ENCODE peak calls at places on chromosomes 1 and 21, in five cellular contexts. X, E, H, T and Z are unnamed samples.

GRCh38 chr1:87061742-87062156 is 147.3 kb downstream of the HS2ST1 start:
- DNase-seq in X (peak), E (no peak), T (no peak), H (no peak), Z (no peak)

GRCh38 chr1:30719406-30720270 is 3.7 kb downstream of the MATN1 start:
- DNase-seq in E (no peak), T (no peak), X (no peak), H (no peak), Z (no peak)

GRCh38 chr21:46393941-46394818 is 64.5 kb upstream of the DIP2A start:
- DNase-seq in H (no peak), T (no peak), E (no peak), X (no peak), Z (no peak)

GRCh38 chr1:214276786-214277185 is 4.2 kb upstream of the SMYD2 start:
- DNase-seq in T (no peak), E (no peak), X (no peak), H (no peak), Z (no peak)

GRCh38 chr1:92479587-92479986 is 7.1 kb downstream of the GFI1 start:
- DNase-seq in X (no peak), H (no peak), E (no peak), T (no peak), Z (no peak)

GRCh38 chr1:32179193-32179442 is 357 bp upstream of the TXLNA start:
- DNase-seq in E (no peak), X (no peak), H (no peak), T (no peak), Z (no peak)

GRCh38 chr1:163692266-163692665 is 370.5 kb downstream of the NUF2 start:
- DNase-seq in E (no peak), T (no peak), H (no peak), X (no peak), Z (no peak)

GRCh38 chr1:14263207-14263606 is 335.3 kb upstream of the KAZN start:
- DNase-seq in H (no peak), E (no peak), X (no peak), T (no peak), Z (no peak)

GRCh38 chr1:70003509-70003908 is 201.9 kb downstream of the LRRC40 start:
- DNase-seq in X (no peak), E (no peak), H (no peak), T (no peak), Z (no peak)

GRCh38 chr21:43277481-43278351 is 108.9 kb downstream of the CRYAA start:
- DNase-seq in H (no peak), X (no peak), E (no peak), T (no peak), Z (no peak)

GRCh38 chr1:224506141-224506814 is 71.7 kb upstream of the WDR26 start:
- DNase-seq in T (no peak), X (no peak), H (no peak), E (no peak), Z (no peak)

GRCh38 chr1:53554592-53555305 is 95.5 kb downstream of the DMRTB1 start:
- DNase-seq in X (no peak), H (no peak), T (no peak), E (no peak), Z (no peak)

GRCh38 chr21:34730194-34730593 is 61.4 kb downstream of the CLIC6 start:
- DNase-seq in T (no peak), H (no peak), E (no peak), X (no peak), Z (no peak)

GRCh38 chr1:25609921-25610320 is 6.7 kb upstream of the MAN1C1 start:
- DNase-seq in T (no peak), X (no peak), E (no peak), H (no peak), Z (no peak)

GRCh38 chr1:18284750-18285532 is 177.3 kb downstream of the IGSF21 start:
- DNase-seq in H (no peak), T (no peak), X (no peak), E (no peak), Z (no peak)

GRCh38 chr1:151311589-151312331 is 15.5 kb downstream of the PI4KB start:
- DNase-seq in E (peak), T (peak), H (no peak), X (no peak), Z (no peak)

GRCh38 chr1:242826706-242827336 is 302.3 kb upstream of the PLD5 start:
- DNase-seq in X (no peak), E (no peak), T (no peak), H (no peak), Z (no peak)

GRCh38 chr1:33256335-33256700 is at the start of gene ZNF362:
- DNase-seq in T (peak), X (peak), E (peak), H (peak), Z (no peak)

GRCh38 chr1:48776400-48777218 is at the start of gene BEND5:
- DNase-seq in X (no peak), E (peak), T (peak), H (peak), Z (peak)

GRCh38 chr1:41639332-41639936 is 155.0 kb upstream of the EDN2 start:
- DNase-seq in H (no peak), E (no peak), X (no peak), T (no peak), Z (no peak)

GRCh38 chr1:62012821-62013220 is 181.8 kb upstream of the L1TD1 start:
- DNase-seq in T (no peak), H (no peak), E (peak), X (no peak), Z (no peak)

GRCh38 chr1:57468661-57469523 is 45.0 kb upstream of the DAB1 start:
- DNase-seq in X (no peak), T (no peak), H (no peak), E (no peak), Z (no peak)

GRCh38 chr1:30901798-30902652 is 6.5 kb downstream of the SDC3 start:
- DNase-seq in X (no peak), E (peak), T (no peak), H (no peak), Z (no peak)

GRCh38 chr1:248839168-248839555 is 1.1 kb downstream of the ZNF672 start:
- DNase-seq in E (no peak), H (no peak), X (no peak), T (no peak), Z (no peak)

GRCh38 chr1:9105336-9105867 is 23.5 kb downstream of the GPR157 start:
- DNase-seq in E (peak), X (no peak), H (no peak), T (no peak), Z (no peak)

GRCh38 chr1:236064674-236065508 is at the start of gene NID1:
- DNase-seq in E (peak), H (peak), T (peak), X (no peak), Z (no peak)

GRCh38 chr1:3799976-3800685 is 3.8 kb upstream of the LRRC47 start:
- DNase-seq in H (no peak), T (no peak), X (no peak), E (no peak), Z (no peak)

GRCh38 chr1:229323205-229323604 is 19.6 kb downstream of the CCSAP start:
- DNase-seq in H (no peak), T (no peak), E (no peak), X (no peak), Z (no peak)

GRCh38 chr1:62321438-62321837 is 2.2 kb upstream of the KANK4 start:
- DNase-seq in X (no peak), H (no peak), E (no peak), T (no peak), Z (no peak)

GRCh38 chr1:8396912-8397406 is 79.0 kb downstream of the SLC45A1 start:
- DNase-seq in E (no peak), X (peak), H (no peak), T (no peak), Z (no peak)

GRCh38 chr1:19479351-19480120 is 5.8 kb downstream of the CAPZB start:
- DNase-seq in X (no peak), H (no peak), E (no peak), T (no peak), Z (peak)

GRCh38 chr1:19483691-19484090 is 1.6 kb downstream of the CAPZB start:
- DNase-seq in H (no peak), X (no peak), E (no peak), T (no peak), Z (no peak)

GRCh38 chr1:19480282-19480681 is 5.1 kb downstream of the CAPZB start:
- DNase-seq in T (no peak), E (no peak), X (no peak), H (no peak), Z (no peak)

GRCh38 chr1:19483261-19483660 is 2.1 kb downstream of the CAPZB start:
- DNase-seq in T (no peak), E (no peak), X (no peak), H (peak), Z (peak)

GRCh38 chr1:19481826-19482398 is 3.4 kb downstream of the CAPZB start:
- DNase-seq in T (no peak), E (no peak), X (no peak), H (no peak), Z (peak)
- H3K4me3 ChIP-seq in T (no peak), E (no peak), X (no peak), H (peak), Z (no peak)

DNA sequence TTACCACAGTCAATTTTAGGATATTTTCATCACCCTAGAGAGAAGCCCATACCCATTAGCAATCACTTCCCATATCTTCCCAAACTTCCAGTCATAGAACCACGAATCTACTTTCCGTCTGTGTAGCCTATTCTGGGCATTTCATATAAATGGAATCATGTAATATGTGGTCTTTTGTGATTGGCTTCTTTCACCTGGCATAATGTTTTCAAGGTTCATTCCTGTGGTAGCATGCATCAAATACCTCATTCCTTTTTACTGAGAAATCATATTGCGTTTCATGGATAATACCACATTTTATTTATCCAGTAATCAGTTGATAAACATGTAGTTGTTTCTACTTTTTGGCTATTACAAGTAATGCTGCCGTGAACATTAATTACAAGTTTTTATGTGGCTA is 21.5 kb downstream of the DESI2 start:
- DNase-seq in E (no peak), T (no peak), X (no peak), H (no peak), Z (no peak)
- H3K4me3 ChIP-seq in E (no peak), T (no peak), X (no peak), H (no peak), Z (no peak)

GRCh38 chr1:89201489-89201794 is 2.7 kb upstream of the GBP4 start:
- DNase-seq in H (no peak), T (no peak), X (no peak), E (no peak), Z (no peak)
- H3K4me3 ChIP-seq in H (no peak), T (no peak), X (no peak), E (no peak), Z (no peak)

DNA sequence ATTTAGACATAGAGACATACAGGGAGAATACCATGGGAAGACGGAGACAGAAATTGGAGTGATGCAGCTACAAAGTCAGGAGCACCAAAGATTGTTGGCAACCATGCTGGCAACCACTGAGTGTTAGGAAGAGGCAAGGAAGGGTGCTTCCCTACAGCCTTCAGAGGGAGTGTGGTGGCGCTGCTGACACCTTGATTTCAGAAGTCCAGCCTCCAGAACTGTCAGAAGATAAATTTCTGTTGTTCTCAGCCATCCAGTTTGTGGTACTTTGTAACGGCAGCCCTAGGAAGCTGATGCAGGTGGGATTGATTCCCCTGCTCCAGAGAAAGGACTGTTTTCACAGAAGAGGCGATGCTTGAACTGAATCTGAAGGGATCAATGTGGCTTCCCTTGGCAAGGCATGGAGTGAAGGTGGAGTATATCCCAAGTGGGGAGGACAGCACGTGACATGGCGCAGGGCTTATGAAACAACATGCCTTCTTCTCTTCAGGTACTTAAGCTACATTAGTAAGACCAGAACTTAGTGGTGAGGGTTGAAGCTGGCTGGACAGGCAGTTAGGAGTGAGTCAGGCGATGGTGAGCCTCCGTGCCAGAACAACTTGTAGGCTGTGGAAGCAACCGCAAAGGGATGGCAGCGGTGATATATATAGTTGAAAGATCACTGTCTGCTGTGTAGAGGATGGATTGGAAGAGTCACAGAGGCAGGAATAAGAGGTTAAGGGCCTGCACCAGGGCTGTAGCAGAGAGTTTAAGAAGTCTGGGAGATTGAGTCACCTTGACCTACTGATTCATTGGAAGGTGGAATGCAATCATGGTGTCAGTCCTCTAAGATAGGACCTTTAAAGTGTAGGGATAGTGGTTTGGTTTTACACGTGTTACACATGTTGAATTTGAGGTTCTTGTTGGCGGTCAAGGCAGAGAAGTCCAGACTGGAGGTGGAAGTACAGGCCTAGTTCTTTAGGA is 2.1 kb downstream of the LEPR start:
- DNase-seq in E (no peak), T (no peak), X (no peak), H (no peak), Z (no peak)
- H3K4me3 ChIP-seq in E (no peak), T (peak), X (peak), H (no peak), Z (no peak)

DNA sequence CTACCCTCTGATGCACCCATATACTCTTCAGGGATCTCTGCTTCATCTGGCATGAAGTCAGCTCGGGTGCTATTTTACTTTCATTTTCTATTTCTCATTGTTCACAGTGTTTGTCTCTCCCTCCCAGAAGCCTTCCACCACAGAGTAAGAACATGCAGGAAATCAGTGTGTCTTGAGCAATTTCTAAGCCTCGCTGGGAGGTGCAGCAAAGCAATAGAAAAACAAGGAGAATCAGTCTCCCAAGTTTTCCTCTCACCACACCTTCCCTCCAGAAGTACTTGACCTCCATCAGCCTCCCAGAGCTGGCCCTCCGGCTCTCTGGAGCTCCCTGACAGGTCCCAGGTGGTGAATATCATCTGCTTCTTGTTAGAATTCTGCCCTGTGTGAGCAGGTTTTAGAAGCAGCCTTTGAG is 594.7 kb upstream of the CAMK1G start:
- DNase-seq in E (no peak), T (peak), H (no peak), X (peak), Z (peak)
- H3K4me3 ChIP-seq in E (peak), T (peak), H (peak), X (peak), Z (peak)

GRCh38 chr1:207172885-207173284 is 68.9 kb downstream of the C4BPA start:
- DNase-seq in T (no peak), H (no peak), E (no peak), X (no peak), Z (no peak)

GRCh38 chr1:207173396-207173795 is 69.4 kb downstream of the C4BPA start:
- DNase-seq in X (no peak), H (no peak), E (no peak), T (no peak), Z (no peak)

GRCh38 chr1:207172321-207172720 is 68.3 kb downstream of the C4BPA start:
- DNase-seq in X (no peak), T (no peak), H (no peak), E (no peak), Z (no peak)

DNA sequence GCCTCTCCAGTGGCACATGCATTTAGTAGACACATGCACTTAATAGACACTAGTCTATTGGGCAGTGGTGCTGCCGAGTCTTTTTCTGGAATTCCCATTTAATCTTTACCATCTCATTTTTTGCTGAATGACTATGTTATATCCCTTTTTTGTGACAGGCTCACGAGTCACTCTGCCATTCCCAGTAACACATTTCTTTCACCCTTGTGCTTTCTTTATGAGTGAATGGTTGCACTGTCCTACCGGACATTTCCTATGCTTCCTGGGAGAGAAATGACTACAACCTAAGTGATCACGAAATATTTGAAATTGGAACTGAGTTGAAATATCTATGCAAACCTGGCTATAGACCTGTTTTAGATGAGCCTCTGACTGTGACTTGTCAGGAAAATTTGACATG is 70.9 kb downstream of the C4BPA start:
- DNase-seq in H (no peak), T (no peak), X (no peak), E (no peak), Z (no peak)
- H3K4me3 ChIP-seq in H (no peak), T (no peak), X (no peak), E (no peak), Z (no peak)

GRCh38 chr21:16072692-16073091 is 342.9 kb downstream of the USP25 start:
- DNase-seq in H (no peak), X (no peak), E (no peak), T (no peak), Z (no peak)
- H3K4me3 ChIP-seq in H (no peak), X (no peak), E (peak), T (no peak), Z (no peak)